ENCODE peak calls at places on chromosomes 1 and 21, in ten cellular contexts. I, S, D, W, V, H, J, Y, F and C are unnamed samples.

GRCh38 chr1:228150458-228151169 is 884 bp downstream of the GJC2 start:
- DNase-seq in I (peak; percentile 64), S (peak; percentile 78), D (no peak), W (no peak), V (peak; percentile 70), H (peak; percentile 65), J (no peak), Y (no peak), F (peak; percentile 86), C (peak; percentile 92)

GRCh38 chr21:36381841-36382589 is 3.2 kb upstream of the CHAF1B start:
- DNase-seq in I (no peak), S (no peak), D (no peak), W (no peak), V (no peak), H (no peak), J (no peak), Y (no peak), F (peak; percentile 9), C (no peak)

GRCh38 chr1:39195166-39196111 is 9.1 kb upstream of the MACF1 start:
- DNase-seq in I (no peak), S (no peak), D (peak; percentile 29), W (no peak), V (no peak), H (no peak), J (no peak), Y (no peak), F (peak; percentile 83), C (no peak)

GRCh38 chr1:172447641-172448040 is 3.8 kb upstream of the PIGC start:
- DNase-seq in I (no peak), S (no peak), D (no peak), W (no peak), V (no peak), H (no peak), J (no peak), Y (no peak), F (no peak), C (no peak)

GRCh38 chr1:59569198-59569597 is 245.6 kb upstream of the HOOK1 start:
- DNase-seq in I (no peak), S (no peak), D (no peak), W (no peak), V (no peak), H (no peak), J (no peak), Y (no peak), F (no peak), C (no peak)

GRCh38 chr21:29091032-29091431 is 17.6 kb upstream of the CCT8 start:
- DNase-seq in I (no peak), S (no peak), D (no peak), W (no peak), V (no peak), H (peak; percentile 37), J (no peak), Y (no peak), F (peak; percentile 84), C (no peak)

GRCh38 chr1:154353460-154353904 is 28.2 kb downstream of the ATP8B2 start:
- DNase-seq in I (no peak), S (no peak), D (peak; percentile 28), W (no peak), V (no peak), H (no peak), J (no peak), Y (peak; percentile 48), F (peak; percentile 54), C (no peak)

GRCh38 chr1:178330153-178330552 is 166.6 kb downstream of the CLEC20A start:
- DNase-seq in I (no peak), S (no peak), D (no peak), W (no peak), V (no peak), H (no peak), J (no peak), Y (no peak), F (no peak), C (no peak)

GRCh38 chr21:15370576-15370975 is 305.8 kb upstream of the NRIP1 start:
- DNase-seq in I (no peak), S (no peak), D (no peak), W (no peak), V (no peak), H (no peak), J (no peak), Y (no peak), F (no peak), C (no peak)

GRCh38 chr21:15363921-15364320 is 299.1 kb upstream of the NRIP1 start:
- DNase-seq in I (no peak), S (no peak), D (no peak), W (no peak), V (no peak), H (no peak), J (no peak), Y (no peak), F (no peak), C (no peak)

GRCh38 chr21:15365751-15366392 is 301.1 kb upstream of the NRIP1 start:
- DNase-seq in I (no peak), S (no peak), D (no peak), W (no peak), V (no peak), H (no peak), J (no peak), Y (no peak), F (no peak), C (no peak)

GRCh38 chr21:15362458-15362857 is 297.7 kb upstream of the NRIP1 start:
- DNase-seq in I (no peak), S (no peak), D (no peak), W (no peak), V (no peak), H (no peak), J (no peak), Y (no peak), F (no peak), C (no peak)

DNA sequence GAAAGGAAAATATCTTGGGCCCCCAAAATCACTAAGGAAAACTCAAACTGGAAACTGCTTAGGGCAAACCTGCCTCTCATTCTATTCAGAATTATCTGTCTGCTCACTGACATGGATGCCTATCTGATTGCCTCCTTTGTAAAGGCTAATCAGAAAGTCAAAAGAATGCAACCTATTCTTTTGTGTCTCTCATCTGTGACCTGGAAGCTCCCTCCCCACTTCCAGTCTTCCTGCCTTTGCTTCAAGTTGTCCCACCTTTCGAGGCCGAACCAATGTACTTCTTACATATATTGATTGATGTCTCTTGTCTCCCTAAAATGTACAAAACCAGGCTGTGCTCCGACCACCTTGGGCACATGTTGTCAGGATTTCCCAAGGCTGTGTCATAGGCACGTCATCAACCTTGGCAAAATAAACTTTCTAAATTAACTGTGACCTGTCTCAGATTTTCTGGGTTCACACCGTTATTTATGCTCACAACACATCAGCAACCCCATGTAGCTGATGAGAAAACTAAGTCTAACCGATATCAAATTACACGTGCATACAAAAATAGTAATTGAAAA is 302.3 kb upstream of the NRIP1 start:
- DNase-seq in I (no peak), S (no peak), D (no peak), W (no peak), V (no peak), H (no peak), J (no peak), Y (no peak), F (no peak), C (no peak)
- H3K4me3 ChIP-seq in I (no peak overlapping the region), S (no peak overlapping the region), D (no peak overlapping the region), W (no peak overlapping the region), V (no peak overlapping the region), H (no peak overlapping the region), J (no peak overlapping the region), Y (no peak overlapping the region), F (no peak overlapping the region), C (no peak overlapping the region)

GRCh38 chr1:1072299-1072848 is 1.7 kb downstream of the RNF223 start:
- DNase-seq in I (no peak), S (no peak), D (no peak), W (no peak), V (no peak), H (no peak), J (no peak), Y (no peak), F (no peak), C (no peak)
- H3K27me3 ChIP-seq in I (peaks cover 70% of the 10 kb centered on the region), S (no peaks in the 10 kb centered on the region), D (peaks cover 3% of the 10 kb centered on the region), W (no peaks in the 10 kb centered on the region), V (no peaks in the 10 kb centered on the region), H (peaks cover 7% of the 10 kb centered on the region), J (peaks cover 22% of the 10 kb centered on the region), Y (peaks cover 6% of the 10 kb centered on the region), F (no peaks in the 10 kb centered on the region), C (no peaks in the 10 kb centered on the region)

GRCh38 chr1:6913086-6913485 is 127.8 kb downstream of the CAMTA1 start:
- DNase-seq in I (no peak), S (no peak), D (no peak), W (no peak), V (no peak), H (no peak), J (no peak), Y (no peak), F (no peak), C (peak; percentile 12)
- H3K27ac ChIP-seq in I (no peak overlapping the region), S (no peak overlapping the region), D (no peak overlapping the region), W (peak overlapping the region; percentile 8), V (no peak overlapping the region), H (no peak overlapping the region), J (no peak overlapping the region), Y (no peak overlapping the region), F (no peak overlapping the region), C (no peak overlapping the region)

GRCh38 chr1:229506633-229507032 is 1.5 kb downstream of the NUP133 start:
- DNase-seq in I (no peak), S (no peak), D (no peak), W (no peak), V (no peak), H (no peak), J (no peak), Y (no peak), F (no peak), C (no peak)
- H3K4me3 ChIP-seq in I (no peak overlapping the region), S (peak overlapping the region; percentile 89), D (no peak overlapping the region), W (peak overlapping the region; percentile 94), V (no peak overlapping the region), H (peak overlapping the region; percentile 28), J (peak overlapping the region; percentile 70), Y (no peak overlapping the region), F (no peak overlapping the region), C (no peak overlapping the region)